ENCODE peak calls at places on chromosome 10, in nine cellular contexts. One of them, this sample, is unnamed.

GRCh38 chr10:127977368-127978009 is 70.6 kb downstream of the PTPRE start:
- DNase-seq in upper lobe of left lung: no peak
- DNase-seq in IMR-90: peak; percentile 44
- DNase-seq in transverse colon: peak; percentile 55
- DNase-seq in suprapubic skin: peak; percentile 76
- DNase-seq in HepG2: no peak
- DNase-seq in adrenal gland: peak; percentile 95
- DNase-seq in HCT116: no peak
- DNase-seq in tibial nerve: peak; percentile 51
- DNase-seq in this sample: peak; percentile 54

GRCh38 chr10:96587255-96588059 is 645 bp upstream of the TM9SF3 start:
- DNase-seq in adrenal gland: peak; percentile 90
- DNase-seq in tibial nerve: peak; percentile 53
- DNase-seq in transverse colon: peak; percentile 70
- DNase-seq in suprapubic skin: peak; percentile 90
- DNase-seq in HCT116: peak; percentile 48
- DNase-seq in IMR-90: peak; percentile 83
- DNase-seq in upper lobe of left lung: no peak
- DNase-seq in HepG2: peak; percentile 75
- DNase-seq in this sample: peak; percentile 52

GRCh38 chr10:128087884-128088695 is 38.1 kb downstream of the MKI67 start:
- DNase-seq in upper lobe of left lung: no peak
- DNase-seq in adrenal gland: no peak
- DNase-seq in suprapubic skin: no peak
- DNase-seq in tibial nerve: no peak
- DNase-seq in IMR-90: no peak
- DNase-seq in HepG2: peak; percentile 18
- DNase-seq in transverse colon: no peak
- DNase-seq in HCT116: peak; percentile 47
- DNase-seq in this sample: no peak

GRCh38 chr10:48696535-48696873 is 11.8 kb downstream of the WDFY4 start:
- DNase-seq in transverse colon: no peak
- DNase-seq in upper lobe of left lung: no peak
- DNase-seq in suprapubic skin: no peak
- DNase-seq in HepG2: no peak
- DNase-seq in adrenal gland: no peak
- DNase-seq in HCT116: no peak
- DNase-seq in tibial nerve: no peak
- DNase-seq in IMR-90: no peak
- DNase-seq in this sample: no peak

GRCh38 chr10:1148855-1149620 is 92.9 kb downstream of the WDR37 start:
- DNase-seq in IMR-90: no peak
- DNase-seq in adrenal gland: no peak
- DNase-seq in HCT116: no peak
- DNase-seq in tibial nerve: no peak
- DNase-seq in upper lobe of left lung: no peak
- DNase-seq in suprapubic skin: no peak
- DNase-seq in transverse colon: no peak
- DNase-seq in HepG2: no peak
- DNase-seq in this sample: no peak

GRCh38 chr10:79250259-79250658 is 97.0 kb upstream of the PPIF start:
- DNase-seq in adrenal gland: peak; percentile 61
- DNase-seq in upper lobe of left lung: no peak
- DNase-seq in tibial nerve: no peak
- DNase-seq in IMR-90: no peak
- DNase-seq in suprapubic skin: no peak
- DNase-seq in HCT116: no peak
- DNase-seq in transverse colon: peak; percentile 72
- DNase-seq in HepG2: no peak
- DNase-seq in this sample: no peak

GRCh38 chr10:58952747-58953466 is 223.5 kb upstream of the PHYHIPL start:
- DNase-seq in tibial nerve: peak; percentile 91
- DNase-seq in upper lobe of left lung: no peak
- DNase-seq in transverse colon: peak; percentile 36
- DNase-seq in IMR-90: peak; percentile 42
- DNase-seq in HepG2: peak; percentile 53
- DNase-seq in suprapubic skin: no peak
- DNase-seq in HCT116: peak; percentile 24
- DNase-seq in adrenal gland: peak; percentile 47
- DNase-seq in this sample: no peak

GRCh38 chr10:63666836-63667383 is 145.7 kb downstream of the REEP3 start:
- DNase-seq in adrenal gland: peak; percentile 31
- DNase-seq in tibial nerve: no peak
- DNase-seq in HCT116: no peak
- DNase-seq in suprapubic skin: no peak
- DNase-seq in IMR-90: peak; percentile 94
- DNase-seq in HepG2: no peak
- DNase-seq in transverse colon: no peak
- DNase-seq in upper lobe of left lung: no peak
- DNase-seq in this sample: no peak

GRCh38 chr10:22599636-22600228 is 114.6 kb downstream of the PIP4K2A start:
- DNase-seq in upper lobe of left lung: no peak
- DNase-seq in suprapubic skin: no peak
- DNase-seq in tibial nerve: no peak
- DNase-seq in HCT116: no peak
- DNase-seq in transverse colon: no peak
- DNase-seq in adrenal gland: no peak
- DNase-seq in IMR-90: no peak
- DNase-seq in HepG2: no peak
- DNase-seq in this sample: no peak

GRCh38 chr10:68598978-68599753 is 39.0 kb downstream of the TET1 start:
- DNase-seq in suprapubic skin: peak; percentile 64
- DNase-seq in HepG2: peak; percentile 56
- DNase-seq in upper lobe of left lung: peak; percentile 59
- DNase-seq in HCT116: no peak
- DNase-seq in transverse colon: peak; percentile 19
- DNase-seq in tibial nerve: no peak
- DNase-seq in IMR-90: peak; percentile 43
- DNase-seq in adrenal gland: peak; percentile 43
- DNase-seq in this sample: peak; percentile 50

GRCh38 chr10:75210193-75211006 is at the start of gene VDAC2:
- DNase-seq in HCT116: peak; percentile 68
- DNase-seq in IMR-90: peak; percentile 79
- DNase-seq in suprapubic skin: peak; percentile 94
- DNase-seq in transverse colon: peak; percentile 93
- DNase-seq in adrenal gland: peak; percentile 90
- DNase-seq in upper lobe of left lung: peak; percentile 99
- DNase-seq in tibial nerve: peak; percentile 80
- DNase-seq in HepG2: peak; percentile 73
- DNase-seq in this sample: peak; percentile 90

GRCh38 chr10:87862644-87863101 is 660 bp downstream of the KLLN start:
- DNase-seq in HepG2: no peak
- DNase-seq in adrenal gland: no peak
- DNase-seq in upper lobe of left lung: no peak
- DNase-seq in transverse colon: no peak
- DNase-seq in HCT116: no peak
- DNase-seq in IMR-90: peak; percentile 57
- DNase-seq in tibial nerve: no peak
- DNase-seq in suprapubic skin: no peak
- DNase-seq in this sample: peak; percentile 54
- TF ChIP-seq POLR2A in HepG2: no peak
- TF ChIP-seq POLR2A in adrenal gland: no peak
- TF ChIP-seq POLR2A in upper lobe of left lung: no peak
- TF ChIP-seq POLR2A in transverse colon: no peak
- TF ChIP-seq POLR2A in HCT116: no peak
- TF ChIP-seq POLR2A in IMR-90: no peak
- TF ChIP-seq POLR2A in tibial nerve: no peak
- TF ChIP-seq POLR2A in suprapubic skin: no peak
- TF ChIP-seq POLR2A in this sample: no peak

GRCh38 chr10:112370424-112370819 is 3.5 kb upstream of the ACSL5 start:
- DNase-seq in tibial nerve: no peak
- DNase-seq in HepG2: no peak
- DNase-seq in upper lobe of left lung: peak; percentile 79
- DNase-seq in adrenal gland: no peak
- DNase-seq in transverse colon: peak; percentile 3
- DNase-seq in IMR-90: no peak
- DNase-seq in suprapubic skin: no peak
- DNase-seq in HCT116: no peak
- DNase-seq in this sample: no peak

GRCh38 chr10:112376578-112376855 is 2.6 kb downstream of the ACSL5 start:
- DNase-seq in transverse colon: no peak
- DNase-seq in IMR-90: no peak
- DNase-seq in HepG2: no peak
- DNase-seq in tibial nerve: no peak
- DNase-seq in suprapubic skin: no peak
- DNase-seq in HCT116: no peak
- DNase-seq in upper lobe of left lung: no peak
- DNase-seq in adrenal gland: no peak
- DNase-seq in this sample: no peak

GRCh38 chr10:112374724-112375541 is 1.0 kb downstream of the ACSL5 start:
- DNase-seq in tibial nerve: no peak
- DNase-seq in adrenal gland: no peak
- DNase-seq in upper lobe of left lung: no peak
- DNase-seq in IMR-90: no peak
- DNase-seq in HepG2: peak; percentile 59
- DNase-seq in suprapubic skin: no peak
- DNase-seq in transverse colon: peak; percentile 35
- DNase-seq in HCT116: peak; percentile 88
- DNase-seq in this sample: no peak

GRCh38 chr10:112375721-112376577 is 2.0 kb downstream of the ACSL5 start:
- DNase-seq in adrenal gland: peak; percentile 52
- DNase-seq in transverse colon: peak; percentile 69
- DNase-seq in HepG2: peak; percentile 56
- DNase-seq in IMR-90: peak; percentile 49
- DNase-seq in tibial nerve: peak; percentile 61
- DNase-seq in suprapubic skin: peak; percentile 68
- DNase-seq in HCT116: no peak
- DNase-seq in upper lobe of left lung: peak; percentile 28
- DNase-seq in this sample: no peak

GRCh38 chr10:112373912-112374338 is at the start of gene ACSL5:
- DNase-seq in adrenal gland: no peak
- DNase-seq in upper lobe of left lung: no peak
- DNase-seq in HepG2: peak; percentile 95
- DNase-seq in HCT116: no peak
- DNase-seq in IMR-90: no peak
- DNase-seq in tibial nerve: no peak
- DNase-seq in transverse colon: peak; percentile 73
- DNase-seq in suprapubic skin: no peak
- DNase-seq in this sample: no peak
- TF ChIP-seq POLR2A in adrenal gland: no peak
- TF ChIP-seq POLR2A in upper lobe of left lung: no peak
- TF ChIP-seq POLR2A in HepG2: peak; percentile 54
- TF ChIP-seq POLR2A in HCT116: no peak
- TF ChIP-seq POLR2A in IMR-90: no peak
- TF ChIP-seq POLR2A in tibial nerve: no peak
- TF ChIP-seq POLR2A in transverse colon: peak; percentile 81
- TF ChIP-seq POLR2A in suprapubic skin: no peak
- TF ChIP-seq POLR2A in this sample: no peak

GRCh38 chr10:112215342-112215774 is 31.8 kb upstream of the GPAM start:
- DNase-seq in adrenal gland: peak; percentile 90
- DNase-seq in IMR-90: peak; percentile 24
- DNase-seq in HepG2: peak; percentile 72
- DNase-seq in transverse colon: no peak
- DNase-seq in upper lobe of left lung: no peak
- DNase-seq in suprapubic skin: no peak
- DNase-seq in HCT116: no peak
- DNase-seq in tibial nerve: no peak
- DNase-seq in this sample: no peak
- TF ChIP-seq POLR2A in adrenal gland: peak; percentile 87
- TF ChIP-seq POLR2A in IMR-90: no peak
- TF ChIP-seq POLR2A in HepG2: no peak
- TF ChIP-seq POLR2A in transverse colon: no peak
- TF ChIP-seq POLR2A in upper lobe of left lung: no peak
- TF ChIP-seq POLR2A in suprapubic skin: no peak
- TF ChIP-seq POLR2A in HCT116: no peak
- TF ChIP-seq POLR2A in tibial nerve: no peak
- TF ChIP-seq POLR2A in this sample: no peak

GRCh38 chr10:71747808-71748523 is 25.4 kb downstream of the VSIR start:
- DNase-seq in HepG2: no peak
- DNase-seq in upper lobe of left lung: no peak
- DNase-seq in tibial nerve: no peak
- DNase-seq in IMR-90: no peak
- DNase-seq in suprapubic skin: no peak
- DNase-seq in transverse colon: peak; percentile 66
- DNase-seq in HCT116: no peak
- DNase-seq in adrenal gland: no peak
- DNase-seq in this sample: no peak
- TF ChIP-seq POLR2A in HepG2: no peak
- TF ChIP-seq POLR2A in upper lobe of left lung: no peak
- TF ChIP-seq POLR2A in tibial nerve: no peak
- TF ChIP-seq POLR2A in IMR-90: no peak
- TF ChIP-seq POLR2A in suprapubic skin: no peak
- TF ChIP-seq POLR2A in transverse colon: peak; percentile 11
- TF ChIP-seq POLR2A in HCT116: no peak
- TF ChIP-seq POLR2A in adrenal gland: no peak
- TF ChIP-seq POLR2A in this sample: no peak

DNA sequence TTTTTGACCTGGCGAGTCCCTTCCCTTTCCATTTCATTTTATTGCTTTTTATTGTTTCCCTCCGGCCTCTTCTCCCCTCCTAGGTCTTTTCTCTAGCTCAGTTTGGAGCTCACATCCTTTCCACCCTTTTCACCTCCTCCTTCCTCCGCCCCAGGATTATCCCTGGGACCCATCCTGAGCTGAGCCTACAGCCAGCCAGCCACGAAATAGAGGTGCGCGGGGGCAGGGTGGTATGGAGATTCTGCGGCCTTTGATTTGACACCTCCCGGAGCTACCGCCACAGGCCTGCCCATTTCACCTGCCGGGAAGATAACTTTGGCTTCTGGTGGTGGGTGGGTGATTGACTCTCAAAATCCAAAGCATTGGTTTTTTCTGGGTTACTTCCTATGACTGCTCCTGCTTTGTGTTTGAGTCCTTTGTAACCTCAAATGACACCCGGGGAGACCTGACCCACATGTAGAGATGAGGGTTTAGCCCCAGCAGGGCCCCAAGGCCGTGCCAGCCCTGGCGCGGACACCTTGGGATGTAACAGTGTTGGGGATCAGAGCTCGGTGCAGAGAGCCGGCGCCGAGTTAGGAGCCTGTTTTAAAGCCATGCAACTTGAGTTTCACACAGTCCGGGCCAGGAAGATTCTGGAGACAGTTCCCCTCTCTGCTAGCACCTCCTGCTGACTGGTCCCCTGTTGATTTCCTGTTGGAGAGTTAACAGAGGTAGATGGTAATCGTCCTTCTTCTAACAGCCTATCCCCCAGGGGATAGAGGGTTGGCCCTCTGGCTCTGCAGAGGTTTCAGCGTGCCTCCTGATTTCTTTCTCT is 1.5 kb downstream of the DUSP5 start:
- DNase-seq in upper lobe of left lung: peak; percentile 78
- DNase-seq in transverse colon: peak; percentile 64
- DNase-seq in HCT116: no peak
- DNase-seq in IMR-90: peak; percentile 74
- DNase-seq in suprapubic skin: peak; percentile 66
- DNase-seq in adrenal gland: peak; percentile 61
- DNase-seq in tibial nerve: peak; percentile 54
- DNase-seq in HepG2: peak; percentile 21
- DNase-seq in this sample: no peak
- TF ChIP-seq POLR2A in upper lobe of left lung: no peak
- TF ChIP-seq POLR2A in transverse colon: no peak
- TF ChIP-seq POLR2A in HCT116: no peak
- TF ChIP-seq POLR2A in IMR-90: peak; percentile 61
- TF ChIP-seq POLR2A in suprapubic skin: no peak
- TF ChIP-seq POLR2A in adrenal gland: peak; percentile 9
- TF ChIP-seq POLR2A in tibial nerve: no peak
- TF ChIP-seq POLR2A in HepG2: no peak
- TF ChIP-seq POLR2A in this sample: no peak

This sample was measured in H54.